ENCODE peak calls at places on chromosomes 3 and 15, in five cellular contexts. G, F, O, D and U are unnamed samples.

GRCh38 chr3:89467886-89468479 is 360.6 kb downstream of the EPHA3 start:
- DNase-seq in O (no peak), G (no peak), D (peak; percentile 10), F (no peak), U (no peak)

GRCh38 chr3:55571913-55572312 is 84.8 kb upstream of the WNT5A start:
- DNase-seq in D (peak; percentile 75), F (no peak), O (no peak), G (no peak), U (peak; percentile 93)

GRCh38 chr3:179842061-179842460 is 189.2 kb downstream of the USP13 start:
- DNase-seq in D (peak; percentile 14), O (no peak), G (no peak), F (no peak), U (no peak)

GRCh38 chr3:112018712-112019111 is 15.8 kb upstream of the TMPRSS7 start:
- DNase-seq in O (no peak), G (no peak), F (no peak), D (no peak), U (no peak)

GRCh38 chr3:57065588-57065987 is 5.1 kb downstream of the SPATA12 start:
- DNase-seq in O (peak; percentile 79), D (no peak), G (peak; percentile 84), F (no peak), U (peak; percentile 58)

GRCh38 chr3:64563776-64564175 is 124.0 kb downstream of the ADAMTS9 start:
- DNase-seq in O (no peak), F (no peak), G (no peak), D (no peak), U (no peak)

GRCh38 chr3:106328224-106328623 is 459.4 kb upstream of the CBLB start:
- DNase-seq in O (no peak), F (no peak), D (no peak), G (no peak), U (no peak)

GRCh38 chr3:94928921-94929320 is 866.1 kb downstream of the NSUN3 start:
- DNase-seq in F (no peak), G (peak; percentile 95), D (no peak), O (peak; percentile 79), U (no peak)

GRCh38 chr15:101320501-101321052 is 25.5 kb upstream of the SNRPA1 start:
- DNase-seq in D (peak; percentile 79), G (peak; percentile 62), F (no peak), O (peak; percentile 42), U (peak; percentile 78)

GRCh38 chr3:194135806-194136518 is at the start of gene HES1:
- DNase-seq in G (peak; percentile 93), F (peak; percentile 91), D (peak; percentile 85), O (peak; percentile 99), U (peak; percentile 97)

GRCh38 chr3:104596551-104596950 is 770.2 kb upstream of the ALCAM start:
- DNase-seq in F (peak; percentile 67), O (peak; percentile 67), D (peak; percentile 65), G (peak; percentile 74), U (peak; percentile 29)

GRCh38 chr3:112610121-112610520 is 30.8 kb downstream of the CCDC80 start:
- DNase-seq in G (peak; percentile 73), D (no peak), F (no peak), O (peak; percentile 35), U (no peak)

GRCh38 chr15:27448234-27448633 is 477.3 kb downstream of the GABRG3 start:
- DNase-seq in O (no peak), D (no peak), G (no peak), F (no peak), U (no peak)

GRCh38 chr15:35458176-35458856 is 87.6 kb downstream of the DPH6 start:
- DNase-seq in G (no peak), O (peak; percentile 33), D (no peak), F (no peak), U (no peak)

GRCh38 chr3:65342084-65342683 is 654.4 kb upstream of the ADAMTS9 start:
- DNase-seq in F (no peak), O (peak; percentile 36), G (peak; percentile 36), D (peak; percentile 71), U (peak; percentile 81)

GRCh38 chr3:79383402-79384012 is 384.3 kb downstream of the ROBO1 start:
- DNase-seq in F (no peak), O (peak; percentile 66), G (no peak), D (no peak), U (no peak)

GRCh38 chr3:130687327-130687726 is 59.3 kb downstream of the PIK3R4 start:
- DNase-seq in D (no peak), O (no peak), F (no peak), G (no peak), U (no peak)

GRCh38 chr3:101509276-101509675 is 3.7 kb downstream of the SENP7 start:
- DNase-seq in D (no peak), G (no peak), F (no peak), O (peak; percentile 8), U (no peak)

GRCh38 chr3:194874783-194875182 is 189.1 kb downstream of the FAM43A start:
- DNase-seq in O (no peak), D (no peak), F (no peak), G (no peak), U (peak; percentile 16)

GRCh38 chr3:52481819-52482521 is 13.2 kb upstream of the STAB1 start:
- DNase-seq in G (no peak), D (peak; percentile 94), O (no peak), F (no peak), U (peak; percentile 88)

GRCh38 chr3:152267319-152267689 is 1.4 kb upstream of the MBNL1 start:
- DNase-seq in F (no peak), G (no peak), O (no peak), D (no peak), U (no peak)

GRCh38 chr15:64749167-64749566 is 26.2 kb downstream of the RBPMS2 start:
- DNase-seq in G (peak; percentile 51), F (no peak), D (no peak), O (peak; percentile 66), U (no peak)

GRCh38 chr15:92904832-92905640 is 4.9 kb downstream of the CHD2 start:
- DNase-seq in G (no peak), D (no peak), O (no peak), F (no peak), U (no peak)

GRCh38 chr3:40306336-40306735 is 3.2 kb upstream of the EIF1B start:
- DNase-seq in G (no peak), O (no peak), F (no peak), D (no peak), U (no peak)

GRCh38 chr3:113952921-113953320 is 5.1 kb downstream of the ZDHHC23 start:
- DNase-seq in F (no peak), D (no peak), O (no peak), G (no peak), U (no peak)

GRCh38 chr3:128094295-128095151 is 29.1 kb downstream of the RUVBL1 start:
- DNase-seq in F (no peak), D (no peak), G (no peak), O (peak; percentile 49), U (no peak)

GRCh38 chr3:45041666-45042065 is 15.6 kb downstream of the CLEC3B start:
- DNase-seq in O (no peak), G (peak; percentile 33), F (no peak), D (no peak), U (no peak)

GRCh38 chr15:82183121-82184031 is 79.2 kb downstream of the EFL1 start:
- DNase-seq in G (peak; percentile 45), F (no peak), D (no peak), O (peak; percentile 91), U (no peak)

GRCh38 chr15:56244811-56245576 is 1.3 kb upstream of the RFX7 start:
- DNase-seq in G (no peak), O (peak; percentile 44), D (no peak), F (peak; percentile 49), U (peak; percentile 34)

GRCh38 chr15:66886686-66887273 is 178.6 kb upstream of the SMAD3 start:
- DNase-seq in G (no peak), D (no peak), O (no peak), F (no peak), U (no peak)

GRCh38 chr3:138848696-138849095 is 14.0 kb upstream of the PIK3CB start:
- DNase-seq in O (no peak), D (no peak), G (no peak), F (no peak), U (no peak)

GRCh38 chr3:126971891-126972351 is 11.0 kb upstream of the PLXNA1 start:
- DNase-seq in G (peak; percentile 86), O (peak; percentile 71), F (no peak), D (peak; percentile 66), U (peak; percentile 56)

GRCh38 chr3:99768126-99768525 is 49.5 kb upstream of the CMSS1 start:
- DNase-seq in G (no peak), D (no peak), O (peak; percentile 68), F (no peak), U (no peak)

GRCh38 chr3:169787120-169787519 is 13.9 kb downstream of the MYNN start:
- DNase-seq in D (no peak), O (no peak), F (no peak), G (no peak), U (no peak)

GRCh38 chr15:94203321-94203720 is 28.0 kb upstream of the MCTP2 start:
- DNase-seq in G (peak; percentile 80), O (no peak), F (no peak), D (no peak), U (no peak)

GRCh38 chr15:101694261-101694660 is 30.0 kb downstream of the TARS3 start:
- DNase-seq in O (no peak), D (peak; percentile 27), G (no peak), F (no peak), U (peak; percentile 32)

GRCh38 chr3:196486263-196486662 is 17.3 kb downstream of the RNF168 start:
- DNase-seq in O (no peak), F (no peak), G (no peak), D (peak; percentile 23), U (no peak)

GRCh38 chr15:42065008-42065407 is 29.4 kb downstream of the PLA2G4D start:
- DNase-seq in O (no peak), F (peak; percentile 40), D (no peak), G (no peak), U (no peak)